ENCODE peak calls at places on chromosomes 1 and 21, in four cellular contexts. One of them, this sample, is unnamed. For H3K4me1 and H3K27me3, the result is how much of the 10 kb centered on the place peaks cover.

GRCh38 chr1:44089371-44090070 is 29.1 kb upstream of the KLF17 start:
- DNase-seq in fibroblast of lung: peak
- DNase-seq in spleen: no peak
- DNase-seq in breast epithelium: no peak
- DNase-seq in this sample: no peak

GRCh38 chr1:93730621-93731020 is 49.0 kb upstream of the BCAR3 start:
- DNase-seq in spleen: no peak
- DNase-seq in breast epithelium: no peak
- DNase-seq in fibroblast of lung: no peak
- DNase-seq in this sample: no peak

GRCh38 chr1:244865028-244865371 is 657 bp upstream of the HNRNPU start:
- DNase-seq in breast epithelium: no peak
- DNase-seq in fibroblast of lung: peak
- DNase-seq in spleen: peak
- DNase-seq in this sample: no peak

GRCh38 chr1:80218112-80218511 is 1211.6 kb upstream of the ADGRL4 start:
- DNase-seq in spleen: no peak
- DNase-seq in breast epithelium: no peak
- DNase-seq in fibroblast of lung: peak
- DNase-seq in this sample: no peak

GRCh38 chr1:26945138-26945537 is 15.1 kb downstream of the KDF1 start:
- DNase-seq in breast epithelium: no peak
- DNase-seq in fibroblast of lung: no peak
- DNase-seq in spleen: peak
- DNase-seq in this sample: no peak

GRCh38 chr1:44030606-44031050 is 634 bp downstream of the SLC6A9 start:
- DNase-seq in breast epithelium: no peak
- DNase-seq in spleen: peak
- DNase-seq in fibroblast of lung: peak
- DNase-seq in this sample: no peak

GRCh38 chr1:55463814-55464445 is 248.8 kb upstream of the USP24 start:
- DNase-seq in spleen: no peak
- DNase-seq in fibroblast of lung: no peak
- DNase-seq in breast epithelium: no peak
- DNase-seq in this sample: no peak

GRCh38 chr1:66540434-66541032 is 6.6 kb downstream of the SGIP1 start:
- DNase-seq in breast epithelium: no peak
- DNase-seq in fibroblast of lung: peak
- DNase-seq in spleen: no peak
- DNase-seq in this sample: no peak

GRCh38 chr1:221708987-221709386 is 32.9 kb downstream of the DUSP10 start:
- DNase-seq in fibroblast of lung: peak
- DNase-seq in breast epithelium: peak
- DNase-seq in spleen: no peak
- DNase-seq in this sample: no peak

GRCh38 chr1:156430305-156430704 is 61.3 kb downstream of the RHBG start:
- DNase-seq in spleen: no peak
- DNase-seq in fibroblast of lung: no peak
- DNase-seq in breast epithelium: no peak
- DNase-seq in this sample: no peak

GRCh38 chr1:153515504-153516394 is 20.0 kb downstream of the S100A6 start:
- DNase-seq in fibroblast of lung: no peak
- DNase-seq in spleen: peak
- DNase-seq in breast epithelium: peak
- DNase-seq in this sample: no peak

GRCh38 chr1:6348511-6349191 is 44.9 kb downstream of the ACOT7 start:
- DNase-seq in fibroblast of lung: peak
- DNase-seq in spleen: peak
- DNase-seq in breast epithelium: peak
- DNase-seq in this sample: peak
- H3K4me3 ChIP-seq in fibroblast of lung: no peak
- H3K4me3 ChIP-seq in spleen: no peak
- H3K4me3 ChIP-seq in breast epithelium: no peak
- H3K4me3 ChIP-seq in this sample: no peak

DNA sequence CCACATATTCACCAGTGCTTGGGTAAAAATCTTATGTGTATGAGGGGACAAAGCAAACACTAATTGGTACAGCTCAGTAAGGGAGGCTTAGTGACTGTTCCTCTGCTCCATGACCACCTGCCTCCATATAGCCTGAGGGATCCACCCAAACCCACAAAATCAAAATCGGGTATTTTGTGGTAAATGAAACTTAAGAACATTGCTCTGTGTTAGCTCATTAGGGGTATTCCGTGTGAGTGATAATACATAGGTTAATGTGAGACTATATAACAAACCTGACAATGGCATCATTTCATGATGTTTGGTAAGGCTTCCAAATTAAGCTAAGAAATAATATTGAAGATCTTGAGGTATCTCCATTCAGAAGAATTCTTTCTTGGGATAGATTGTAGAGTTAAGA is 25.8 kb downstream of the COL9A2 start:
- DNase-seq in breast epithelium: no peak
- DNase-seq in fibroblast of lung: no peak
- DNase-seq in spleen: no peak
- DNase-seq in this sample: no peak
- H3K4me1 ChIP-seq in breast epithelium: under half
- H3K4me1 ChIP-seq in fibroblast of lung: under half
- H3K4me1 ChIP-seq in spleen: under half
- H3K4me1 ChIP-seq in this sample: under half

GRCh38 chr21:44502559-44502958 is 37.4 kb downstream of the KRTAP10-1 start:
- DNase-seq in fibroblast of lung: no peak
- DNase-seq in breast epithelium: no peak
- DNase-seq in spleen: no peak
- DNase-seq in this sample: no peak
- H3K27me3 ChIP-seq in fibroblast of lung: under half
- H3K27me3 ChIP-seq in breast epithelium: under half
- H3K27me3 ChIP-seq in spleen: under half
- H3K27me3 ChIP-seq in this sample: under half

GRCh38 chr1:7785108-7785507 is 1.0 kb downstream of the PER3 start:
- DNase-seq in spleen: no peak
- DNase-seq in breast epithelium: no peak
- DNase-seq in fibroblast of lung: no peak
- DNase-seq in this sample: no peak
- H3K4me3 ChIP-seq in spleen: no peak
- H3K4me3 ChIP-seq in breast epithelium: peak
- H3K4me3 ChIP-seq in fibroblast of lung: peak
- H3K4me3 ChIP-seq in this sample: peak

DNA sequence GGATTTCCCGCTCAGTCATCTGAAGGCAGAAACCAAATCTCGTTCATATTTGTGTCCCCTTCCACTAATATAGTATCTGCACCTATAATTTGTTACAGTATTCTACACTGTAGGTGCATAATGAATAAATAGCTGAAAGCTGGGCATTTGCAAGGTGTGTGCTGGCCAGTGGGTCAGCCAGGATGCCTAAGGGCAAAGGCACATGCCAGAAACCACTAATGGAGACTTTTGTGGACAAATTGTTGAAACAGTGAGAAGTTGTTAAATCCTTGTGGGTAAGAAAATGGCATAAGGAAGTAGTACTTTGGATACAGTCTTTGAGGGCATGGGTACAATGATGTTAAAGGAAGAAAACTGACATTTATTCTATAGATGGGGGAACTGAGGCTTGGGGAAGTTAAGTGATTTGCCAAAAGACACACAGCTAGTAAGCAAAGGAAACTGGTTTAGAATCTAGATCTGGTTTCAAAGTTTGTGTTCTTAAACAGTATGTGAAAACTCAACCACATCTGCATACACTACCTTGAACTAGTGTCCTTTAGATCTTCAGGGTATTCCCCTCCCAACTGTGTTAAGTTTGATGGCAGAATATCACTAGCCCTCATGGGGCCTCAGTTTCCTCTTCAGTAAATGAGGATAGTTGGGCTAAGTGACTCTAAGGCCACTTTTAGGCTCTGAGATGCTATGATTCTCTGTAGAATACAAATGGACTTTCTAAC is 26.5 kb upstream of the LRRC8C start:
- DNase-seq in breast epithelium: no peak
- DNase-seq in spleen: no peak
- DNase-seq in fibroblast of lung: no peak
- DNase-seq in this sample: no peak
- H3K4me1 ChIP-seq in breast epithelium: under half
- H3K4me1 ChIP-seq in spleen: under half
- H3K4me1 ChIP-seq in fibroblast of lung: under half
- H3K4me1 ChIP-seq in this sample: under half

This sample was measured in RWPE2.